ENCODE peak calls at places on chromosome 20, in five cellular contexts. F, N, K, I and C are unnamed samples.

GRCh38 chr20:23659989-23660837 is 22.5 kb upstream of the CST3 start:
- DNase-seq in K (no peak), F (no peak), I (no peak), N (no peak), C (peak)

GRCh38 chr20:12152996-12153395 is 235.3 kb downstream of the BTBD3 start:
- DNase-seq in K (no peak), F (no peak), N (no peak), I (no peak), C (peak)

GRCh38 chr20:25227317-25227831 is 20.5 kb upstream of the PYGB start:
- DNase-seq in F (peak), K (no peak), N (no peak), I (peak), C (peak)

GRCh38 chr20:49831770-49832631 is 19.4 kb downstream of the SLC9A8 start:
- DNase-seq in N (no peak), I (no peak), K (no peak), F (no peak), C (no peak)

GRCh38 chr20:3071610-3072529 is at the start of gene OXT:
- DNase-seq in I (no peak), F (no peak), K (no peak), N (no peak), C (no peak)

GRCh38 chr20:60695223-60695622 is 556.8 kb upstream of the CDH4 start:
- DNase-seq in I (no peak), K (no peak), F (peak), N (peak), C (peak)

GRCh38 chr20:63125893-63126601 is 89.9 kb downstream of the YTHDF1 start:
- DNase-seq in N (no peak), F (peak), I (peak), K (no peak), C (no peak)

GRCh38 chr20:30511322-30512030 is 746.0 kb upstream of the DEFB115 start:
- DNase-seq in F (no peak), N (no peak), I (no peak), K (no peak), C (no peak)

GRCh38 chr20:11222243-11222642 is 548.4 kb upstream of the JAG1 start:
- DNase-seq in N (no peak), K (no peak), F (no peak), I (no peak), C (no peak)

GRCh38 chr20:59604770-59605665 is 678 bp downstream of the PHACTR3 start:
- DNase-seq in K (no peak), I (no peak), F (no peak), N (no peak), C (no peak)

GRCh38 chr20:59605691-59606364 is 1.5 kb downstream of the PHACTR3 start:
- DNase-seq in K (no peak), I (no peak), N (no peak), F (no peak), C (no peak)

GRCh38 chr20:59603176-59603575 is 1.2 kb upstream of the PHACTR3 start:
- DNase-seq in F (no peak), N (no peak), I (no peak), K (no peak), C (no peak)

GRCh38 chr20:59602546-59603080 is 1.7 kb upstream of the PHACTR3 start:
- DNase-seq in I (no peak), F (no peak), K (no peak), N (no peak), C (no peak)

GRCh38 chr20:59603727-59604608 is at the start of gene PHACTR3:
- DNase-seq in N (no peak), K (no peak), I (no peak), F (no peak), C (no peak)
- H3K4me3 ChIP-seq in N (no peak), K (no peak), I (no peak), F (no peak), C (no peak)

DNA sequence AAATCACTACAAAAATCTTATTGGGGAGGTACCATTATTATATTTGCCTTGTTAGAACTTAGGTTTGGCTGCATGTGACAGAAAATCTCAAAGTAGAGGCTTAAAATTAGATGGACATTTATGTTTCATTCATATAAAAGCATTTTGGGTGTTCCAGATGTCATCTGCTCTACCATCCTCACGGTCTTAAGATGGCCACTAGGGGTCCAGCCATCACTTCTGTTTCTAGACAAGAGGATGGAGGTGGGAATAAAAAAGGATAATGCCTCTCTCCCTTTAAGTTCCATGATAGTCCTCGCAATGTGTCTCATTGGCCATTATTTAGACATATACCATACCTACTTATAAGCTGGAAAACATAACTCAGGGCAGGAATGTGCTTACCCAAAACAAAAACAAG is 929.5 kb downstream of the KIF16B start:
- DNase-seq in K (no peak), I (no peak), F (no peak), N (no peak), C (peak)
- TF ChIP-seq CTCF in K (no peak), I (no peak), F (no peak), N (peak), C (peak)

DNA sequence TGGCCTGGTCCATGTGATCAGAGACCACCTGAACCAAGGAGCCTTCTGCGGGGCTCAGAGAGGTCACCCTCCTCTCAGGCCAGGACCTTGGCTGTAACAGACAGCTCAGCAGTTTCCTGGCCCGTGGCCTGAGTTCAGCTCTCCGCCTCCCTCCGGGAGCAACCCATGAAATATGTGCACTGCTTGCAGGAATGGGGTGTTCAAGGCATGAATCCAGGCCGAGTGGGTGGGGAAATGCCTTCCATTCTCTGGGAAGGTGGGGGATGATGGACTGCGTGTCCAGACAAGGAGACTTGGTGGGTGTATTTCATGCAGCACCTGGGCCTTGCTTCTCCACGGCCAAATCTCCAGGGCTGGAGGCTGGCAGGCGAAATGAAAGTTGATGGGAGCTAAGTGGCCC is 46.0 kb downstream of the SIRPA start:
- DNase-seq in K (peak), I (no peak), N (no peak), F (peak), C (no peak)
- H3K4me3 ChIP-seq in K (no peak), I (no peak), N (no peak), F (no peak), C (no peak)

GRCh38 chr20:44790994-44791393 is 19.4 kb downstream of the RIMS4 start:
- DNase-seq in I (no peak), N (no peak), K (no peak), F (no peak), C (no peak)
- TF ChIP-seq CTCF in I (no peak), N (no peak), K (no peak), F (no peak), C (no peak)